ENCODE peak calls at places on chromosomes 12 and 14, in five cellular contexts. K, T, Y, C and V are unnamed samples.

GRCh38 chr14:94284221-94284620 is 8.8 kb downstream of the SERPINA10 start:
- DNase-seq in K (no peak), T (no peak), Y (no peak), C (no peak), V (no peak)

GRCh38 chr14:60724080-60724618 is at the start of gene SIX4:
- DNase-seq in K (peak), T (peak), Y (no peak), C (no peak), V (peak)

GRCh38 chr12:47835831-47836155 is 16.1 kb upstream of the HDAC7 start:
- DNase-seq in K (no peak), T (no peak), Y (no peak), C (no peak), V (peak)

GRCh38 chr12:131833896-131834641 is 5.9 kb downstream of the MMP17 start:
- DNase-seq in K (no peak), T (peak), Y (no peak), C (no peak), V (peak)

GRCh38 chr12:104304261-104305004 is 894 bp downstream of the EID3 start:
- DNase-seq in K (no peak), T (no peak), Y (no peak), C (no peak), V (no peak)

GRCh38 chr14:22434901-22435565 is 154.0 kb downstream of the DAD1 start:
- DNase-seq in K (no peak), T (no peak), Y (no peak), C (no peak), V (no peak)

GRCh38 chr14:20262642-20263128 is 23.6 kb downstream of the OR11H4 start:
- DNase-seq in K (no peak), T (no peak), Y (no peak), C (no peak), V (peak)

GRCh38 chr14:86673523-86673969 is 1143.6 kb downstream of the FLRT2 start:
- DNase-seq in K (no peak), T (no peak), Y (no peak), C (no peak), V (no peak)

GRCh38 chr14:106044949-106045596 is 518.7 kb downstream of the TMEM121 start:
- DNase-seq in K (no peak), T (peak), Y (peak), C (peak), V (peak)

GRCh38 chr12:67386869-67387570 is 117.9 kb downstream of the CAND1 start:
- DNase-seq in K (no peak), T (no peak), Y (no peak), C (no peak), V (no peak)

GRCh38 chr12:5503774-5504173 is 71.9 kb downstream of the NTF3 start:
- DNase-seq in K (peak), T (no peak), Y (no peak), C (no peak), V (no peak)

GRCh38 chr12:31407562-31407961 is 81.6 kb upstream of the SINHCAF start:
- DNase-seq in K (no peak), T (no peak), Y (no peak), C (no peak), V (no peak)

GRCh38 chr14:20578325-20578724 is 9.5 kb downstream of the RNASE11 start:
- DNase-seq in K (no peak), T (no peak), Y (no peak), C (no peak), V (peak)

GRCh38 chr12:131066207-131066885 is 112.6 kb downstream of the ADGRD1 start:
- DNase-seq in K (no peak), T (no peak), Y (no peak), C (no peak), V (no peak)

GRCh38 chr14:33589334-33589733 is 361.5 kb downstream of the EGLN3 start:
- DNase-seq in K (peak), T (no peak), Y (no peak), C (no peak), V (no peak)

GRCh38 chr14:69043598-69044267 is 64.6 kb upstream of the ACTN1 start:
- DNase-seq in K (peak), T (no peak), Y (no peak), C (no peak), V (no peak)

GRCh38 chr14:101181717-101182313 is 278.3 kb upstream of the RTL1 start:
- DNase-seq in K (peak), T (no peak), Y (no peak), C (no peak), V (no peak)

GRCh38 chr12:59938190-59938962 is 342.5 kb downstream of the SLC16A7 start:
- DNase-seq in K (no peak), T (no peak), Y (no peak), C (no peak), V (peak)

GRCh38 chr14:49464885-49465284 is 121.3 kb downstream of the RPS29 start:
- DNase-seq in K (no peak), T (no peak), Y (no peak), C (no peak), V (peak)

GRCh38 chr14:76772300-76773187 is 11.3 kb downstream of the VASH1 start:
- DNase-seq in K (peak), T (no peak), Y (peak), C (no peak), V (peak)

GRCh38 chr12:64030155-64030554 is 185.7 kb downstream of the SRGAP1 start:
- DNase-seq in K (no peak), T (no peak), Y (no peak), C (no peak), V (no peak)

GRCh38 chr12:131603106-131604033 is 107.5 kb upstream of the SFSWAP start:
- DNase-seq in K (no peak), T (no peak), Y (no peak), C (no peak), V (no peak)

GRCh38 chr12:10223208-10223607 is 10.5 kb downstream of the GABARAPL1 start:
- DNase-seq in K (no peak), T (no peak), Y (no peak), C (no peak), V (no peak)

GRCh38 chr14:64703393-64704144 is 655 bp upstream of the PLEKHG3 start:
- DNase-seq in K (no peak), T (peak), Y (no peak), C (no peak), V (peak)

GRCh38 chr14:44029933-44030332 is 477.1 kb downstream of the FSCB start:
- DNase-seq in K (no peak), T (no peak), Y (no peak), C (no peak), V (no peak)